ENCODE peak calls at places on chromosome 7, in eight cellular contexts. L is GM20000, W is A549, G is retinal pigment epithelial cell, B is GM13976, P is PC-3, U is LNCaP clone FGC, K is endothelial cell. Q is an unnamed sample.

GRCh38 chr7:151876112-151876898 is 610 bp downstream of the PRKAG2 start:
- DNase-seq in L (peak), W (peak), G (no peak), B (peak), P (peak), U (no peak), K (peak), Q (peak)

GRCh38 chr7:33639552-33640197 is 265.7 kb upstream of the BMPER start:
- DNase-seq in L (no peak), W (no peak), G (no peak), B (no peak), P (no peak), U (no peak), K (no peak), Q (no peak)

GRCh38 chr7:66315192-66315591 is 110.1 kb downstream of the TPST1 start:
- DNase-seq in L (no peak), W (no peak), G (no peak), B (no peak), P (no peak), U (no peak), K (no peak), Q (no peak)

GRCh38 chr7:106059556-106059955 is 52.6 kb downstream of the SYPL1 start:
- DNase-seq in L (no peak), W (no peak), G (no peak), B (no peak), P (no peak), U (no peak), K (no peak), Q (no peak)

GRCh38 chr7:30162622-30163124 is 27.9 kb downstream of the MTURN start:
- DNase-seq in L (no peak), W (peak), G (no peak), B (no peak), P (peak), U (no peak), K (no peak), Q (no peak)

GRCh38 chr7:33191326-33191725 is 62.0 kb downstream of the BBS9 start:
- DNase-seq in L (peak), W (no peak), G (no peak), B (peak), P (peak), U (no peak), K (no peak), Q (no peak)

GRCh38 chr7:30650455-30650854 is 31.8 kb downstream of the CRHR2 start:
- DNase-seq in L (no peak), W (no peak), G (no peak), B (no peak), P (no peak), U (no peak), K (no peak), Q (no peak)

GRCh38 chr7:110573862-110574528 is 516.9 kb upstream of the LRRN3 start:
- DNase-seq in L (no peak), W (peak), G (no peak), B (no peak), P (peak), U (no peak), K (no peak), Q (no peak)

GRCh38 chr7:29386196-29386765 is 177.4 kb upstream of the PRR15 start:
- DNase-seq in L (no peak), W (no peak), G (no peak), B (no peak), P (no peak), U (no peak), K (no peak), Q (no peak)

GRCh38 chr7:45703911-45704682 is 129.9 kb downstream of the ADCY1 start:
- DNase-seq in L (no peak), W (no peak), G (no peak), B (no peak), P (no peak), U (no peak), K (no peak), Q (peak)

GRCh38 chr7:11082552-11083213 is 109.0 kb downstream of the PHF14 start:
- DNase-seq in L (no peak), W (peak), G (no peak), B (no peak), P (no peak), U (no peak), K (no peak), Q (no peak)

GRCh38 chr7:78224923-78225322 is 426.4 kb downstream of the PHTF2 start:
- DNase-seq in L (no peak), W (no peak), G (no peak), B (no peak), P (no peak), U (no peak), K (no peak), Q (no peak)

GRCh38 chr7:103564416-103564815 is 118.4 kb upstream of the SLC26A5 start:
- DNase-seq in L (no peak), W (no peak), G (no peak), B (no peak), P (no peak), U (no peak), K (no peak), Q (no peak)

GRCh38 chr7:103560136-103560535 is 114.1 kb upstream of the SLC26A5 start:
- DNase-seq in L (no peak), W (no peak), G (no peak), B (no peak), P (no peak), U (no peak), K (no peak), Q (no peak)
- TF ChIP-seq CTCF in L (no peak), W (no peak), G (no peak), B (no peak), P (no peak), U (no peak), K (no peak), Q (no peak)

DNA sequence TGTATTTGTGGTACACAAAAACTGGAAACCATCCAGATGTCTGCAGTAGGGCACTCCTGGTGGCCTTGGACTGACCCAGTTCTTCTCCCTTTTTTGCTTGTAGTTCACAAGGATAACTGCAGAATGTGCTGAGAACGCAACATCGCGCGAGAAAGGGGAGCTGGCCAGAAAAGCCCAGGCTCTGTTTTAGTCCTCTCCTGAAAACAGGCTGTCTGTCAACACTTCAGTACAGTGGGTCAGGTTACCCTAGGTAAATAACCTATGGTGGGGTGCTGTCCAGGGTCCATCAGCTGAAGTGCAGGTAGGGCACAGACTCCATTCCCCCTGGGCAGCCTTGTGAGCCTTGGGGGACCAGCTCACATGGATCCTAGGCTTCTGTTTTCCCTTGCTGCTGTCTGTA is 495.8 kb downstream of the MDFIC start:
- DNase-seq in L (no peak), W (no peak), G (no peak), B (no peak), P (no peak), U (no peak), K (no peak), Q (no peak)
- TF ChIP-seq CTCF in L (no peak), W (no peak), G (no peak), B (no peak), P (no peak), U (no peak), K (no peak), Q (no peak)

GRCh38 chr7:26078437-26079362 is 73.3 kb upstream of the NFE2L3 start:
- DNase-seq in L (peak), W (peak), G (no peak), B (peak), P (peak), U (peak), K (peak), Q (peak)
- TF ChIP-seq CTCF in L (peak), W (peak), G (peak), B (peak), P (peak), U (peak), K (no peak), Q (peak)

GRCh38 chr7:158525648-158526484 is 61.8 kb downstream of the PTPRN2 start:
- DNase-seq in L (no peak), W (no peak), G (no peak), B (no peak), P (no peak), U (no peak), K (no peak), Q (no peak)
- TF ChIP-seq CTCF in L (no peak), W (no peak), G (no peak), B (no peak), P (no peak), U (no peak), K (no peak), Q (no peak)

Q was measured in natural killer cell.